ENCODE peak calls at places on chromosomes 3 and 15, in eight cellular contexts. Y, V, O, E, F, R, P and J are unnamed samples.

GRCh38 chr15:99729920-99730319 is 3.3 kb downstream of the LYSMD4 start:
- DNase-seq in F (peak; percentile 60), Y (no peak), P (peak; percentile 38), E (no peak), R (peak; percentile 13), O (no peak), V (peak; percentile 52), J (no peak)

GRCh38 chr15:32853667-32854066 is 135.9 kb downstream of the GREM1 start:
- DNase-seq in P (no peak), V (no peak), R (no peak), Y (no peak), F (no peak), E (no peak), O (no peak), J (no peak)

GRCh38 chr3:148757238-148757930 is 59.7 kb downstream of the AGTR1 start:
- DNase-seq in E (no peak), Y (no peak), P (no peak), F (no peak), V (no peak), R (no peak), O (no peak), J (no peak)

GRCh38 chr3:9514956-9515355 is 38.7 kb downstream of the LHFPL4 start:
- DNase-seq in F (no peak), V (no peak), P (no peak), E (no peak), O (no peak), Y (no peak), R (no peak), J (no peak)

GRCh38 chr15:89143503-89144162 is 55.4 kb downstream of the ABHD2 start:
- DNase-seq in O (no peak), F (peak; percentile 88), V (peak; percentile 36), E (no peak), P (no peak), R (no peak), Y (no peak), J (no peak)

GRCh38 chr15:52078876-52079700 is 33.5 kb downstream of the BCL2L10 start:
- DNase-seq in F (peak; percentile 63), E (peak; percentile 73), V (peak; percentile 71), R (no peak), O (peak; percentile 88), Y (peak; percentile 88), P (peak; percentile 89), J (no peak)

GRCh38 chr15:98123834-98124233 is 163.3 kb downstream of the ARRDC4 start:
- DNase-seq in Y (no peak), P (no peak), R (no peak), F (no peak), V (no peak), O (no peak), E (no peak), J (no peak)

GRCh38 chr3:28940530-28940929 is 340.3 kb upstream of the RBMS3 start:
- DNase-seq in E (no peak), V (no peak), O (no peak), Y (no peak), F (peak; percentile 72), P (no peak), R (no peak), J (no peak)

GRCh38 chr15:90233701-90234518 is at the start of the genes CIB1 and GDPGP1:
- DNase-seq in V (peak; percentile 100), E (peak; percentile 98), O (peak; percentile 99), P (peak; percentile 98), F (peak; percentile 98), Y (peak; percentile 99), R (no peak), J (no peak)
- TF ChIP-seq POLR2AphosphoS5 in V (peak; percentile 61), E (peak; percentile 52), O (peak; percentile 96), P (peak; percentile 59), F (no peak), Y (peak; percentile 94), R (peak; percentile 31), J (peak; percentile 83)

DNA sequence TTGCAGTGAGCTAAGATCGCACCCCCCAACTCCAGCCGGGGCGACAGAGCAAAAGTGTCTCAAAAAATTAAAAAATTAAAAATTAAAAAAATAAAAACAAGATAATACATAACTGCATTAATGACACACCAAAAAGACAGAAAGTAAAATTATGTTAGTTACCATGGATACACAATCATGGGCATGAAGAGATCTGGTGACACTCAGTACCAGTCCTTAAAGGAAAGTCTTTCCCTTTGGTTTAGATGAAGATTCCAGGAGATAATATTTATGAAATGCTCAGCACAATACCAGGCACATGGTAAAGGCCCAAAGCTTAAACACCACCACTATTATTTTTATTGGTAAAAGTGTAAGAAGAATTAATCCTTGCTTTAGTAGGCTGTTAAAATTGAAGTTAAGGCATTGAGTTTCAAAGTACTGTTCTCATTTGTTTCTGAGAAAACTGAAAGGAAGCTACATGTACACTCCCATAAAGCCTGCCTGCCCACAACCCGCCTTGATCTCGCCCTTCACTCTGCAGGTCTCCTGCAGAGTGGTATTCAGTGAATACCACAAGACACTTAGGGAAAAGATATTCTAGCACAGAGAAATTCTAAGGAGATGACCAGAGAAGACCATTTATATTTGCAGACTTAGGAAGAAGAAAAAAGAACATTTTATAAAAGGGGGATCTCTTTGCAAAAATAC is 52.3 kb downstream of the SUCLG2 start:
- DNase-seq in P (no peak), Y (no peak), O (no peak), V (no peak), R (no peak), E (no peak), F (no peak), J (no peak)
- H3K27ac ChIP-seq in P (no peak overlapping the region), Y (no peak overlapping the region), O (no peak overlapping the region), V (no peak overlapping the region), R (no peak overlapping the region), E (no peak overlapping the region), F (no peak overlapping the region), J (no peak overlapping the region)

GRCh38 chr3:71421475-71421819 is 162.1 kb downstream of the FOXP1 start:
- DNase-seq in R (no peak), F (no peak), V (no peak), Y (no peak), O (no peak), E (no peak), P (no peak), J (no peak)

GRCh38 chr3:71419369-71419768 is 164.2 kb downstream of the FOXP1 start:
- DNase-seq in Y (no peak), E (no peak), R (no peak), P (no peak), V (no peak), O (no peak), F (no peak), J (no peak)

GRCh38 chr3:71421820-71422566 is 161.5 kb downstream of the FOXP1 start:
- DNase-seq in P (no peak), R (no peak), V (no peak), Y (no peak), F (no peak), O (no peak), E (no peak), J (no peak)

GRCh38 chr3:71425491-71426071 is 157.9 kb downstream of the FOXP1 start:
- DNase-seq in V (no peak), R (no peak), Y (no peak), E (no peak), P (no peak), F (no peak), O (no peak), J (no peak)

GRCh38 chr3:71423151-71423906 is 160.2 kb downstream of the FOXP1 start:
- DNase-seq in V (peak; percentile 49), Y (no peak), O (no peak), F (peak; percentile 58), E (peak; percentile 68), P (no peak), R (no peak), J (no peak)
- TF ChIP-seq POLR2AphosphoS5 in V (no peak), Y (no peak), O (no peak), F (peak; percentile 36), E (no peak), P (no peak), R (no peak), J (no peak)

GRCh38 chr15:73941044-73941443 is 14.8 kb downstream of the LOXL1 start:
- DNase-seq in Y (no peak), R (no peak), E (no peak), P (no peak), V (no peak), F (no peak), O (no peak), J (no peak)

GRCh38 chr15:73940061-73940981 is 14.1 kb downstream of the LOXL1 start:
- DNase-seq in V (peak; percentile 76), Y (no peak), E (no peak), F (no peak), R (no peak), O (peak; percentile 43), P (no peak), J (no peak)

GRCh38 chr15:73937313-73937695 is 11.0 kb downstream of the LOXL1 start:
- DNase-seq in R (no peak), F (no peak), V (no peak), P (no peak), Y (no peak), O (no peak), E (no peak), J (no peak)

GRCh38 chr15:73937726-73938125 is 11.5 kb downstream of the LOXL1 start:
- DNase-seq in O (no peak), V (no peak), F (no peak), E (no peak), P (no peak), R (no peak), Y (no peak), J (no peak)

DNA sequence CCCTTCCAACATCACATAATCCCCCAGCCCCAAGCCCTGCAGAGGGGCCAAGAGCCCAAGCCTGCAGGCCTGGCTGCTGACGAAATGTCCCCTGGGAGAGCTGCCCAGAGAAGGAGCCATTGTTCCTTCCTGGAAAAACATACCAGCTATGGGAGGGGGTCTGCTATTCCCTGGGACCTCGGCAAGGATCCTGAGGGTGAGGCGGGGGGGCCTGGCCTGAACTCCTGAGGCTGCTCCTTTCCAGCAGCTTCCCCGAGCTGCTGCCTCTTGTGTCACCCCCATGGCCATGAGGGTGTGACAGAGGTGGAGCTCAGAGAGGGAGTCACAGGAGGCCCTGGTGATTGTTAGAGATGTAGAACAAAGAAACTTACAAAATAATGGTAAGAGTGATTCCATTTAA is 12.9 kb downstream of the LOXL1 start:
- DNase-seq in E (no peak), V (no peak), R (no peak), O (peak; percentile 53), F (no peak), Y (no peak), P (no peak), J (no peak)
- H3K27ac ChIP-seq in E (no peak overlapping the region), V (peak overlapping the region; percentile 91), R (no peak overlapping the region), O (peak overlapping the region; percentile 5), F (no peak overlapping the region), Y (no peak overlapping the region), P (no peak overlapping the region), J (no peak overlapping the region)

DNA sequence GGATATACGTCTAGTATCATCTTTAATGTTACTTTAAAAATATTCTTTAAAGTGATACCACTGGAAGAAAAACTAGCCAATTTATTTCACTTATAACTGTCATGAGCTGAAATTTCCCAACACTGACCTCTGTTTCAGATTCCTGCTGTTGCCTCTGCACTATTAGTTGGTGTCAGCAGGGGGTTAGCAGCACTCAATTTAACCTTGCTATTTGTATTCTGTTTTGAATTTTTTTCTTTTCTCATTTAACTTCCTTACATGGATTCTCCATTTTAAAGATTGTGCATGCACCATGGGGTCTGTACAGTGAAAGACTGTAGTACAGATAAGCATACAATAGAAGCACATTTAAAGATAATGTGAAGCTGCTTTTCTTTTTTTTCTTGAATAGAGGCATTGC is 169.2 kb downstream of the UBE2E2 start:
- DNase-seq in P (no peak), R (no peak), V (no peak), Y (no peak), F (no peak), E (no peak), O (no peak), J (no peak)
- TF ChIP-seq POLR2AphosphoS5 in P (no peak), R (no peak), V (no peak), Y (no peak), F (no peak), E (no peak), O (no peak), J (no peak)